ENCODE peak calls at places on chromosomes 1 and 21, in seven cellular contexts. Q, H, B, D, V, G and A are unnamed samples.

GRCh38 chr1:175904808-175905207 is 161.4 kb upstream of the TNR start:
- DNase-seq in Q (no peak), H (no peak), B (no peak), D (no peak), V (no peak), G (no peak), A (no peak)

GRCh38 chr1:59898927-59899326 is 27.6 kb downstream of the CYP2J2 start:
- DNase-seq in Q (peak; percentile 22), H (peak; percentile 8), B (no peak), D (no peak), V (peak; percentile 36), G (no peak), A (no peak)

GRCh38 chr1:176605151-176605550 is 142.2 kb downstream of the PAPPA2 start:
- DNase-seq in Q (no peak), H (peak; percentile 22), B (no peak), D (no peak), V (no peak), G (no peak), A (no peak)

GRCh38 chr1:65425697-65426096 is 5.2 kb downstream of the LEPR start:
- DNase-seq in Q (peak; percentile 90), H (peak; percentile 89), B (peak; percentile 58), D (no peak), V (peak; percentile 83), G (no peak), A (no peak)

GRCh38 chr21:46608672-46609111 is 3.8 kb upstream of the S100B start:
- DNase-seq in Q (no peak), H (no peak), B (no peak), D (no peak), V (no peak), G (no peak), A (no peak)

GRCh38 chr1:53511933-53512806 is 53.0 kb downstream of the DMRTB1 start:
- DNase-seq in Q (peak; percentile 63), H (peak; percentile 26), B (peak; percentile 32), D (no peak), V (peak; percentile 88), G (peak; percentile 45), A (no peak)

GRCh38 chr1:44645466-44646244 is 28.6 kb downstream of the TMEM53 start:
- DNase-seq in Q (no peak), H (peak; percentile 72), B (no peak), D (no peak), V (no peak), G (peak; percentile 28), A (peak; percentile 38)

GRCh38 chr1:182549346-182549745 is 39.7 kb downstream of the RNASEL start:
- DNase-seq in Q (no peak), H (no peak), B (no peak), D (no peak), V (no peak), G (no peak), A (no peak)

GRCh38 chr1:47393141-47393540 is 22.9 kb upstream of the FOXE3 start:
- DNase-seq in Q (no peak), H (no peak), B (no peak), D (no peak), V (no peak), G (no peak), A (no peak)

GRCh38 chr1:6163973-6164617 is 16.0 kb downstream of the CHD5 start:
- DNase-seq in Q (no peak), H (no peak), B (no peak), D (no peak), V (no peak), G (no peak), A (no peak)

GRCh38 chr1:201783067-201783466 is 45.9 kb upstream of the IPO9 start:
- DNase-seq in Q (no peak), H (no peak), B (no peak), D (no peak), V (peak; percentile 59), G (no peak), A (no peak)

GRCh38 chr1:225063722-225064121 is 134.2 kb downstream of the DNAH14 start:
- DNase-seq in Q (no peak), H (no peak), B (no peak), D (no peak), V (no peak), G (no peak), A (no peak)

GRCh38 chr1:98688110-98688739 is 26.7 kb downstream of the SNX7 start:
- DNase-seq in Q (no peak), H (no peak), B (no peak), D (no peak), V (no peak), G (no peak), A (no peak)

GRCh38 chr1:6601049-6601864 is 1.4 kb downstream of the KLHL21 start:
- DNase-seq in Q (peak; percentile 92), H (peak; percentile 99), B (peak; percentile 80), D (peak; percentile 89), V (peak; percentile 95), G (peak; percentile 93), A (peak; percentile 80)

GRCh38 chr1:116066868-116067563 is 44.2 kb upstream of the MAB21L3 start:
- DNase-seq in Q (peak; percentile 81), H (peak; percentile 87), B (peak; percentile 22), D (no peak), V (peak; percentile 87), G (no peak), A (no peak)

GRCh38 chr1:48469616-48470500 is 2.1 kb downstream of the SPATA6 start:
- DNase-seq in Q (peak; percentile 88), H (peak; percentile 85), B (no peak), D (peak; percentile 63), V (peak; percentile 87), G (peak; percentile 75), A (peak; percentile 25)

GRCh38 chr1:87130437-87130836 is 198.2 kb upstream of the LMO4 start:
- DNase-seq in Q (no peak), H (no peak), B (no peak), D (no peak), V (no peak), G (no peak), A (no peak)

GRCh38 chr1:27564710-27565649 is 39.0 kb downstream of the AHDC1 start:
- DNase-seq in Q (no peak), H (no peak), B (no peak), D (no peak), V (no peak), G (no peak), A (no peak)

GRCh38 chr1:242178924-242179708 is 180.2 kb upstream of the MAP1LC3C start:
- DNase-seq in Q (no peak), H (no peak), B (no peak), D (no peak), V (no peak), G (no peak), A (no peak)

GRCh38 chr1:23502951-23503350 is 19.0 kb upstream of the ASAP3 start:
- DNase-seq in Q (no peak), H (no peak), B (no peak), D (no peak), V (no peak), G (no peak), A (no peak)

GRCh38 chr1:111717450-111717849 is 21.7 kb downstream of the INKA2 start:
- DNase-seq in Q (no peak), H (no peak), B (no peak), D (no peak), V (no peak), G (no peak), A (no peak)

GRCh38 chr1:228460830-228461229 is 26.4 kb upstream of the RNF187 start:
- DNase-seq in Q (no peak), H (no peak), B (no peak), D (no peak), V (no peak), G (no peak), A (no peak)

GRCh38 chr1:18907914-18908845 is 5.8 kb upstream of the ALDH4A1 start:
- DNase-seq in Q (no peak), H (no peak), B (no peak), D (no peak), V (no peak), G (no peak), A (no peak)

GRCh38 chr1:111813440-111814304 is 58.0 kb downstream of the DDX20 start:
- DNase-seq in Q (peak; percentile 13), H (no peak), B (no peak), D (no peak), V (peak; percentile 4), G (no peak), A (no peak)

GRCh38 chr21:38869946-38870345 is 64.2 kb downstream of the ETS2 start:
- DNase-seq in Q (peak; percentile 8), H (peak; percentile 36), B (no peak), D (no peak), V (peak; percentile 73), G (no peak), A (no peak)

GRCh38 chr1:183327429-183328290 is 90.5 kb downstream of the NMNAT2 start:
- DNase-seq in Q (no peak), H (peak; percentile 20), B (no peak), D (no peak), V (no peak), G (peak; percentile 45), A (no peak)

GRCh38 chr1:230351983-230352382 is 74.1 kb downstream of the PGBD5 start:
- DNase-seq in Q (no peak), H (no peak), B (no peak), D (no peak), V (no peak), G (no peak), A (no peak)

GRCh38 chr1:245888809-245889208 is 618.3 kb downstream of the SMYD3 start:
- DNase-seq in Q (peak; percentile 74), H (peak; percentile 60), B (no peak), D (no peak), V (peak; percentile 69), G (no peak), A (no peak)
- TF ChIP-seq CTCF in Q (peak; percentile 57), H (peak; percentile 48), B (peak; percentile 46), D (no peak), V (peak; percentile 56), G (no peak), A (no peak)

DNA sequence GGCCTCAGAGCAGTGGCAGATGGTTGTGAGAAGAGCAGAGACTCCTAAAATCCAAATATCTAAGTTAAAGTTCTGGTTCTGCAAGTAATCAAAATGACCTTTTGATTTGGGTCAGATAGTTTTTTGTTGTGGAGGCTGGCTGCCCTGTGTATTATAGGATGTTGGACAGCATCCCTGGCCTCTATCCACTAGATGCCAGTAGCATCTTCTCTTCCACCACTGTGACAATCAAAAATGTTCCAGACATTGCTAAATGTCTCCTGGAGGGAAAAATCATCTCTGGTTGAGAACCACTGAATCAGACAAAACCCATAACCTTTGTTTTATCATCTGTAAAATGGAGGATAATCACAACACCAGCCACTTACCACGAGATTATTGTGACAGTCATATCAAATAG is 5.9 kb upstream of the DPT start:
- DNase-seq in Q (no peak), H (no peak), B (no peak), D (no peak), V (no peak), G (no peak), A (no peak)
- TF ChIP-seq CTCF in Q (no peak), H (no peak), B (no peak), D (no peak), V (no peak), G (no peak), A (no peak)

GRCh38 chr1:29453502-29454240 is 217.3 kb downstream of the PTPRU start:
- DNase-seq in Q (peak; percentile 81), H (peak; percentile 53), B (peak; percentile 29), D (peak; percentile 20), V (peak; percentile 76), G (no peak), A (no peak)
- TF ChIP-seq CTCF in Q (peak; percentile 42), H (peak; percentile 20), B (peak; percentile 19), D (no peak), V (peak; percentile 51), G (no peak), A (no peak)

DNA sequence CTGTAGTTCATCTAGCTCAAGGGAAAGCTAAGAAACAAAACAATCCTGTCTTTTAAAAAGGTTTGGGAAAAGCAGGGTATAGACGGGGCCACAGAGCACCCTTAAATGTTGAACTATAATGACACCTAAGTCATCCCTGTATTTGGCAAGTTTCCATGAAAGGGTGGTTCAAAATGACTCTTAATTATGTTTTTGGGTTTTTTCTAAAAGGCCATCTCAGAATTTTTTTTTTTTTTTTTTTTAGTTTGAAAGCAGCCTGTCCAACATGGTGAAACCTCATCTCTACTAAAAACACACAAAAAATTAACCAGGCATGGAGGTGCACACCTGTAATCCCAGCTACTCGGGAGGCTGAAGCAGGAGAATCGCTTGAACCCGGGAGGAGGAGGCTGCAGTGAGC is 22.2 kb downstream of the TOMM20 start:
- DNase-seq in Q (no peak), H (no peak), B (no peak), D (no peak), V (no peak), G (no peak), A (no peak)
- TF ChIP-seq CTCF in Q (no peak), H (no peak), B (no peak), D (no peak), V (no peak), G (no peak), A (no peak)